ENCODE peak calls at places on chromosomes 4 and X, in eight cellular contexts. A is renal cortical epithelial cell; O is NCI-H1436; T is iPS DF 19.7; D is activated gamma-delta T cell treated with anti-CD3 and anti-CD28 coated beads, Interleukin-2, amount 50 U/mL, for 16 hours; Q is hepatic stellate cell; Z is memory B cell; U is GM06990. B is an unnamed sample.

GRCh38 chr4:154998284-154998683 is 210.2 kb upstream of the NPY2R start:
- DNase-seq in A (no peak), O (no peak), T (no peak), D (no peak), Q (no peak), Z (no peak), U (no peak), B (no peak)

GRCh38 chr4:176789955-176790354 is 2.8 kb downstream of the VEGFC start:
- DNase-seq in A (peak), O (peak), T (no peak), D (no peak), Q (peak), Z (no peak), U (no peak), B (peak)

GRCh38 chr4:120318447-120318846 is 251.8 kb upstream of the MAD2L1 start:
- DNase-seq in A (no peak), O (no peak), T (no peak), D (no peak), Q (no peak), Z (no peak), U (no peak), B (no peak)

GRCh38 chr4:53674891-53675290 is 83.6 kb upstream of the LNX1 start:
- DNase-seq in A (no peak), O (no peak), T (no peak), D (no peak), Q (no peak), Z (no peak), U (no peak), B (no peak)

GRCh38 chr4:142194905-142195304 is 558.5 kb downstream of the IL15 start:
- DNase-seq in A (no peak), O (no peak), T (no peak), D (no peak), Q (no peak), Z (no peak), U (no peak), B (no peak)

GRCh38 chrX:134933911-134934310 is 56.9 kb upstream of the SMIM10 start:
- DNase-seq in A (no peak), O (no peak), T (no peak), D (no peak), Q (no peak), Z (no peak), U (no peak), B (no peak)

GRCh38 chr4:147456706-147457105 is 24.2 kb upstream of the EDNRA start:
- DNase-seq in A (no peak), O (no peak), T (no peak), D (no peak), Q (no peak), Z (no peak), U (no peak), B (no peak)

GRCh38 chrX:404656-405055 is 17.9 kb upstream of the PPP2R3B start:
- DNase-seq in A (no peak), O (no peak), T (no peak), D (no peak), Q (no peak), Z (no peak), U (no peak), B (no peak)

GRCh38 chrX:131747173-131747572 is 203.3 kb downstream of the OR13H1 start:
- DNase-seq in A (no peak), O (no peak), T (no peak), D (peak), Q (no peak), Z (no peak), U (peak), B (peak)

GRCh38 chr4:72286185-72286584 is 254.4 kb downstream of the NPFFR2 start:
- DNase-seq in A (peak), O (no peak), T (no peak), D (no peak), Q (no peak), Z (no peak), U (no peak), B (no peak)

GRCh38 chrX:154484255-154485149 is 1.9 kb downstream of the UBL4A start:
- DNase-seq in A (no peak), O (no peak), T (no peak), D (no peak), Q (peak), Z (no peak), U (no peak), B (no peak)

GRCh38 chr4:85658766-85659439 is 184.0 kb downstream of the ARHGAP24 start:
- DNase-seq in A (no peak), O (no peak), T (no peak), D (no peak), Q (no peak), Z (no peak), U (no peak), B (no peak)

GRCh38 chr4:106628616-106629606 is 260.3 kb upstream of the GIMD1 start:
- DNase-seq in A (no peak), O (no peak), T (no peak), D (no peak), Q (no peak), Z (no peak), U (no peak), B (no peak)

GRCh38 chrX:134139090-134139489 is 97.9 kb upstream of the CCDC160 start:
- DNase-seq in A (no peak), O (no peak), T (no peak), D (no peak), Q (no peak), Z (no peak), U (no peak), B (no peak)

GRCh38 chr4:138724530-138724929 is 291.1 kb upstream of the NOCT start:
- DNase-seq in A (no peak), O (no peak), T (no peak), D (no peak), Q (no peak), Z (no peak), U (no peak), B (no peak)